ENCODE peak calls at places on chromosome 9, in ten cellular contexts. J is GM12891, Y is esophagus squamous epithelium, W is uterus, Z is ovary, N is erythroblast, L is NB4, K is lower leg skin, I is body of pancreas, X is breast epithelium. P is an unnamed sample.

GRCh38 chr9:131738838-131739191 is 1.1 kb downstream of the RAPGEF1 start:
- DNase-seq in W (no peak), N (no peak), J (no peak), Y (no peak), I (peak; percentile 69), X (no peak), Z (no peak), K (no peak), L (no peak), P (no peak)

GRCh38 chr9:100111235-100111634 is 12.2 kb downstream of the INVS start:
- DNase-seq in I (peak; percentile 80), W (peak; percentile 82), K (peak; percentile 73), J (no peak), X (no peak), L (no peak), N (no peak), Y (peak; percentile 2), Z (peak; percentile 86), P (no peak)

GRCh38 chr9:108443741-108444140 is 412.0 kb downstream of the ACTL7B start:
- DNase-seq in Z (no peak), L (no peak), N (no peak), W (no peak), K (no peak), I (no peak), Y (no peak), J (no peak), X (no peak), P (no peak)

GRCh38 chr9:94922691-94923107 is 196.2 kb downstream of the AOPEP start:
- DNase-seq in W (peak; percentile 72), X (no peak), Y (no peak), K (peak; percentile 78), Z (no peak), I (no peak), J (no peak), L (no peak), N (no peak), P (no peak)

GRCh38 chr9:93307468-93308157 is 123.7 kb downstream of the WNK2 start:
- DNase-seq in W (peak; percentile 10), J (no peak), N (no peak), X (no peak), Y (no peak), K (no peak), I (no peak), L (no peak), Z (no peak), P (no peak)

GRCh38 chr9:28073278-28073677 is 500.0 kb upstream of the C9orf72 start:
- DNase-seq in X (no peak), Y (no peak), K (no peak), J (no peak), I (peak; percentile 54), Z (no peak), N (peak; percentile 6), L (peak; percentile 62), W (no peak), P (no peak)

GRCh38 chr9:133128152-133128551 is 7.1 kb upstream of the RALGDS start:
- DNase-seq in K (no peak), N (no peak), L (no peak), X (no peak), W (no peak), Z (no peak), I (no peak), J (no peak), Y (no peak), P (no peak)

GRCh38 chr9:137167752-137168574 is 1.9 kb downstream of the LRRC26 start:
- DNase-seq in Z (no peak), N (peak; percentile 58), X (no peak), W (no peak), K (no peak), J (no peak), L (peak; percentile 50), I (peak; percentile 25), Y (no peak), P (no peak)

GRCh38 chr9:132575005-132575609 is 7.3 kb upstream of the BARHL1 start:
- DNase-seq in L (peak; percentile 59), Y (no peak), X (peak; percentile 69), N (peak; percentile 37), W (no peak), Z (peak; percentile 73), K (peak; percentile 41), I (peak; percentile 73), J (peak; percentile 68), P (peak; percentile 67)

GRCh38 chr9:89374176-89374575 is 55.9 kb downstream of the SECISBP2 start:
- DNase-seq in J (no peak), Y (no peak), X (no peak), N (no peak), I (no peak), W (no peak), Z (no peak), K (no peak), L (peak; percentile 34), P (no peak)

GRCh38 chr9:89433826-89434225 is 64.1 kb downstream of the SEMA4D start:
- DNase-seq in Y (no peak), L (no peak), X (no peak), I (no peak), Z (no peak), K (no peak), N (no peak), J (no peak), W (no peak), P (no peak)

GRCh38 chr9:94182532-94182931 is 76.6 kb upstream of the ZNF169 start:
- DNase-seq in I (no peak), Y (no peak), Z (no peak), N (no peak), W (no peak), J (no peak), X (no peak), L (no peak), K (no peak), P (no peak)

GRCh38 chr9:33186457-33187168 is 19.5 kb upstream of the B4GALT1 start:
- DNase-seq in X (no peak), N (no peak), I (peak; percentile 59), L (no peak), W (peak; percentile 45), K (peak; percentile 57), Z (no peak), Y (no peak), J (no peak), P (no peak)

GRCh38 chr9:113715086-113715485 is 161.0 kb upstream of the ZNF618 start:
- DNase-seq in N (no peak), L (no peak), K (no peak), W (no peak), X (no peak), J (no peak), Y (no peak), Z (no peak), I (no peak), P (no peak)

DNA sequence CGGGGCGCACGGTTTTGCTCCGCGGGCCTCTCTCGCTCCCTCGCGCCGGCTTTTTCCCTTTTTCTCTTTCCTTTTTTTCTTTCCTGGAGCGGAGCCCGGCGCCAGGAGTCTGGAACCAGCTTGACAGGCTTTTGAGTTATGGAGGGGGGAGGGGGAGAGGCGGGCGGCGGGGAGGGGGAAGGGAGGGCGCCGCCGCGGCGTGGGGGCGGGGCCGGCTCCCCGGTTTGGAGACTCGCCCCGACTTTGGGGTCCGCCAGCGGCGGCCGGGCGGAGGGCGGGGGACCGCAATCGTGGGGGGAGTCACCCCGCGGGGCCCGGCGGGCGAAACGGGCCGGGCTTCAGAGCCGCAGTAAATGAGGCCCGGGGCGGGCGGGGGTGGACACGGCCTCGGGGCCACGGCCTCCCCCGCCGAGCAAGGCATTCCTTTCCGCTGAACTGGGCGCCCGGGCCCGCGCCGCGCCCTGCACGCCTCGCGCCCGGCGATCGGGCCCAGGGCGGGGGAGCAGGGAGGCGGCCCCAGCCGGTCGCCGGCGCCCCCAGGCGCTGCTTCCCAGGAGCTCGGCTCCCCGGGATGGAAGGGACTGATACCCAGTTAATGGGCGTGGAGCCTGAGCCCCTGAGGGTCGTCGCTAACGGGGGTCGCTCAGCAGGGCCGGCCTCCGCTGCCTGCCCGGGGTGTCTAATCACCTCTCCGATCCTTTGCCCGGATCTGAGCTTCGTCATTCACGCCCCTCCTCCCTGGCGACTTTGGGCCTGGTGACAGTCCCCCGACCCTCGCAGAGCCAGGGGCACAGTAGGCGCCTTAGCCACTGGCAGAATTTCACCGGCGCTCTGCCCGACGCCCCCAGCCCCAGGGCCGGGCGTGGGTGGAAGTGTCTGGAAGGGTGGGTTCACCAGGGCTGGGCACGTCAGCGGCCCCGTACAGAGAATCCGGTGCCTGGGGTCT is 138.1 kb downstream of the C9orf50 start:
- DNase-seq in Z (peak; percentile 93), J (no peak), L (peak; percentile 38), K (peak; percentile 87), N (peak; percentile 32), I (peak; percentile 94), X (peak; percentile 92), Y (no peak), W (peak; percentile 91), P (no peak)
- TF ChIP-seq POLR2A in Z (peak; percentile 51), J (no peak), L (no peak), K (no peak), N (no peak), I (peak; percentile 60), X (no peak), Y (peak; percentile 45), W (peak; percentile 51), P (no peak)

GRCh38 chr9:86282077-86282978 is at the start of gene ISCA1:
- DNase-seq in Z (peak; percentile 99), W (peak; percentile 97), I (peak; percentile 99), L (peak; percentile 95), Y (peak; percentile 86), J (peak; percentile 78), K (peak; percentile 96), N (peak; percentile 97), X (peak; percentile 96), P (peak; percentile 63)
- TF ChIP-seq POLR2A in Z (peak; percentile 70), W (peak; percentile 86), I (peak; percentile 93), L (peak; percentile 81), Y (peak; percentile 92), J (peak; percentile 70), K (peak; percentile 77), N (peak; percentile 93), X (peak; percentile 83), P (peak; percentile 73)

DNA sequence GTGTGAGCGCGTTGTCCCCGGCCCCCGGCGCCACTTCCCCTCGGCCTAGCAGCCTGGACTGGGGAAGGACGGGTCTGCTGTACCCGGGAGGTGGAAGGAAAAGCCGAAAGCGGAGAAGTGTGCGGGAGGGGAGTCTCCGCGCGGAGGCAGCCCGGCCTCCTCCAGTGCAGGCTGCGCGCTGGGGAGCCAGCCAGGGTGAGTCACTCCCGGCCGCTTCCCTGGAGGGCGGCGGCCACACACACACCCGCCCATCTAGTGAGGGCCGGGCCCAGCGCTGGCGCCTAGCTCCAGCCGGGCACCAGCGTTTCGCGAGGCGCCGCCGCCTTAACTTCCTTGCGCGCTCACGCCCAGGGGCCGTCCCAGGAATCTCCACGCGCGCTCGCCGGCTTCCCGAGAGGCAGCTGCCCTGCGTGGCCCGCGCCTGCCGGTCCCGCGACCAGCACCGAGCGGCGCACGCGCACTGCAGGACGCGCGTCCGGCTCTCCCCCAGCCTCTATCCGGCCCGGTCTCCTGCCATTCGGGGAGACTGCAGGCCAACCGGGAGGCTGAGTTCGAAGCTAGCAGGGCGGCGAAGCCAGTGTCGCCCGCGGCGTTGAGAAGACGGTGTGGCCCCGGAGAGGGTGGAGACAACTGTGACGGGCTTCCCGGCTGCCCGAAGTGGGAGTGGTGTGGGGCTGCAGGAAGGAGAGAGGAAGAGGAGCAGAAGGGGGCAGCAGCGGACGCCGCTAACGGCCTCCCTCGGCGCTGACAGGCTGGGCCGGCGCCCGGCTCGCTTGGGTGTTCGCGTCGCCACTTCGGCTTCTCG is at the start of gene JAK2:
- DNase-seq in N (peak; percentile 94), I (peak; percentile 90), K (peak; percentile 90), X (peak; percentile 91), L (peak; percentile 100), J (peak; percentile 59), Y (peak; percentile 66), W (peak; percentile 91), Z (peak; percentile 91), P (peak; percentile 52)
- TF ChIP-seq POLR2A in N (peak; percentile 95), I (peak; percentile 92), K (no peak), X (peak; percentile 15), L (peak; percentile 80), J (peak; percentile 86), Y (peak; percentile 85), W (peak; percentile 82), Z (peak; percentile 33), P (peak; percentile 88)

GRCh38 chr9:124202447-124202971 is 55.2 kb upstream of the NEK6 start:
- DNase-seq in Y (no peak), X (no peak), N (peak; percentile 87), J (no peak), W (no peak), L (peak; percentile 98), K (peak; percentile 41), Z (no peak), I (peak; percentile 19), P (peak; percentile 63)
- TF ChIP-seq POLR2A in Y (no peak), X (no peak), N (no peak), J (peak; percentile 67), W (no peak), L (no peak), K (no peak), Z (no peak), I (no peak), P (no peak)

P was measured in GM12892.